ENCODE peak calls at places on chromosome X, in five cellular contexts. P is IMR-90, D is RWPE2, Q is activated B cell treated with CpG ODN at 0.5 μM for 24 hours, F is omental fat pad. U is an unnamed sample.

GRCh38 chrX:39866229-39866628 is 231.5 kb downstream of the BCOR start:
- DNase-seq in D (no peak), P (no peak), F (no peak), Q (no peak), U (no peak)

GRCh38 chrX:46626566-46626965 is 53.0 kb downstream of the CHST7 start:
- DNase-seq in D (no peak), Q (peak; percentile 18), P (no peak), F (no peak), U (no peak)

GRCh38 chrX:68717663-68718442 is 70.4 kb downstream of the STARD8 start:
- DNase-seq in P (no peak), Q (no peak), D (no peak), F (no peak), U (no peak)

GRCh38 chrX:38806875-38807601 is 5.8 kb downstream of the MID1IP1 start:
- DNase-seq in D (no peak), F (no peak), Q (no peak), P (no peak), U (no peak)

GRCh38 chrX:65821721-65822496 is 154.5 kb downstream of the MSN start:
- DNase-seq in P (no peak), F (no peak), D (no peak), Q (peak; percentile 35), U (no peak)

GRCh38 chrX:125398959-125399440 is 79.3 kb downstream of the TEX13C start:
- DNase-seq in F (no peak), Q (no peak), D (no peak), P (no peak), U (no peak)

GRCh38 chrX:20515841-20516461 is 249.2 kb upstream of the RPS6KA3 start:
- DNase-seq in P (peak; percentile 90), F (no peak), D (no peak), Q (no peak), U (no peak)

GRCh38 chrX:154333837-154334271 is 38.3 kb downstream of the TKTL1 start:
- DNase-seq in D (no peak), F (no peak), P (no peak), Q (no peak), U (no peak)

GRCh38 chrX:41045960-41046567 is 39.2 kb upstream of the USP9X start:
- DNase-seq in P (peak; percentile 17), D (no peak), F (no peak), Q (no peak), U (no peak)

GRCh38 chrX:15438332-15438731 is 54.1 kb upstream of the VEGFD start:
- DNase-seq in P (no peak), F (no peak), Q (no peak), D (no peak), U (no peak)

GRCh38 chrX:146907391-146908240 is 93.1 kb upstream of the CXorf51A start:
- DNase-seq in F (no peak), P (no peak), Q (no peak), D (no peak), U (no peak)

GRCh38 chrX:22486326-22486725 is 213.6 kb downstream of the CBLL2 start:
- DNase-seq in F (no peak), D (no peak), Q (no peak), P (no peak), U (no peak)

GRCh38 chrX:68708503-68709290 is 61.2 kb downstream of the STARD8 start:
- DNase-seq in D (no peak), Q (no peak), P (no peak), F (no peak), U (no peak)

GRCh38 chrX:47623540-47624027 is 3.9 kb upstream of the SYN1 start:
- DNase-seq in P (peak; percentile 76), Q (no peak), D (peak; percentile 57), F (no peak), U (peak; percentile 64)

GRCh38 chrX:22652596-22652995 is 347.2 kb upstream of the DDX53 start:
- DNase-seq in D (no peak), Q (no peak), P (peak; percentile 50), F (no peak), U (no peak)

GRCh38 chrX:32673193-32673592 is 538.2 kb downstream of the DMD start:
- DNase-seq in F (no peak), P (peak; percentile 7), Q (no peak), D (no peak), U (no peak)

GRCh38 chrX:21926527-21927278 is 13.8 kb upstream of the SMS start:
- DNase-seq in P (peak; percentile 99), D (no peak), F (no peak), Q (no peak), U (no peak)

GRCh38 chrX:93319604-93320003 is 353.8 kb downstream of the NAP1L3 start:
- DNase-seq in F (no peak), D (no peak), P (no peak), Q (no peak), U (no peak)

GRCh38 chrX:109347618-109348017 is 134.3 kb downstream of the GUCY2F start:
- DNase-seq in Q (no peak), F (no peak), P (peak; percentile 17), D (no peak), U (no peak)

GRCh38 chrX:41923925-41924693 is 755 bp upstream of the CASK start:
- DNase-seq in D (no peak), P (peak; percentile 26), F (no peak), Q (peak; percentile 13), U (no peak)

GRCh38 chrX:139862208-139862607 is 70.6 kb downstream of the ATP11C start:
- DNase-seq in P (no peak), D (no peak), Q (no peak), F (no peak), U (no peak)

GRCh38 chrX:151715735-151716134 is at the start of gene FATE1:
- DNase-seq in F (no peak), D (no peak), P (no peak), Q (no peak), U (no peak)

GRCh38 chrX:19875051-19875432 is 12.4 kb downstream of the SH3KBP1 start:
- DNase-seq in Q (no peak), P (peak; percentile 34), D (no peak), F (no peak), U (no peak)

GRCh38 chrX:130645955-130646583 is 244.3 kb downstream of the RBMX2 start:
- DNase-seq in F (no peak), Q (no peak), D (no peak), P (no peak), U (no peak)

GRCh38 chrX:16765618-16766017 is 20.6 kb upstream of the TXLNG start:
- DNase-seq in F (no peak), Q (no peak), P (no peak), D (no peak), U (no peak)

GRCh38 chrX:135477576-135477975 is 42.9 kb upstream of the INTS6L start:
- DNase-seq in F (no peak), D (no peak), P (peak; percentile 49), Q (no peak), U (no peak)
- TF ChIP-seq CTCF in F (no peak), D (peak; percentile 58), P (peak; percentile 26), Q (no peak), U (peak; percentile 57)

DNA sequence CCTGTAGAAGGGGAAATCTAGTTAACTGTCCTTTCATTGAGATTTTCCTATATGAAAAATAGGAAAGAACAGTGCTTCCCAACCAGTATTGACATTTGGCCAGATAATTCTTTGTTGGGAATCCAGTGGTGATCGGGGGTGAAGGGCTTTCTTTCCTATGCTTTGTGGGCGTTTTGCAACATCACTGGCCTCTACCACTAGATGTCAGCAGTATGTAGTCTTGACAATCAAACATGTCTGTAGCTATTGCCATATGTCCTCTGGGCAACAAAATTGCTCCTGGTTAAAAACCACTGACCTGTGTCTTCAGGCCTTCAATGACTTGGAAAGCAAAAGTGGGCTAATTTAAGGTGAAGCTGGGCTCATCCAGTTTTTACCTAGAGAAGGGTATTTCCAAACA is 658.5 kb downstream of the DACH2 start:
- DNase-seq in Q (no peak), P (peak; percentile 3), F (no peak), D (no peak), U (no peak)
- TF ChIP-seq CTCF in Q (no peak), P (peak; percentile 21), F (no peak), D (peak; percentile 35), U (peak; percentile 17)

GRCh38 chrX:81957900-81958545 is 756.1 kb downstream of the SH3BGRL start:
- DNase-seq in D (no peak), Q (no peak), F (no peak), P (peak; percentile 1), U (no peak)
- TF ChIP-seq CTCF in D (peak; percentile 40), Q (no peak), F (no peak), P (peak; percentile 23), U (peak; percentile 30)

GRCh38 chrX:53354669-53355068 is 67.8 kb downstream of the SMC1A start:
- DNase-seq in F (no peak), P (peak; percentile 28), D (no peak), Q (no peak), U (no peak)
- TF ChIP-seq CTCF in F (no peak), P (peak; percentile 14), D (no peak), Q (no peak), U (no peak)

U was measured in D721Med.